ENCODE peak calls at places on chromosomes 12 and 14, in five cellular contexts. E is GM06990, V is heart right ventricle, S is kidney, K is GM12878. C is an unnamed sample.

GRCh38 chr14:70907996-70908917 is 998 bp downstream of the PCNX1 start:
- DNase-seq in E (peak; percentile 62), V (peak; percentile 62), S (peak; percentile 87), K (no peak), C (peak; percentile 71)

GRCh38 chr14:26730929-26731618 is 133.2 kb upstream of the NOVA1 start:
- DNase-seq in E (no peak), V (no peak), S (no peak), K (no peak), C (no peak)

GRCh38 chr14:81625343-81625742 is 91.7 kb upstream of the SEL1L start:
- DNase-seq in E (no peak), V (no peak), S (no peak), K (no peak), C (peak; percentile 40)

GRCh38 chr14:89531661-89532335 is 114.8 kb upstream of the FOXN3 start:
- DNase-seq in E (no peak), V (no peak), S (no peak), K (no peak), C (no peak)

GRCh38 chr14:104306450-104307040 is 168.2 kb downstream of the KIF26A start:
- DNase-seq in E (no peak), V (no peak), S (peak; percentile 61), K (no peak), C (no peak)

GRCh38 chr12:122523280-122523679 is 3.5 kb downstream of the RSRC2 start:
- DNase-seq in E (no peak), V (no peak), S (no peak), K (no peak), C (no peak)

GRCh38 chr12:4286228-4286627 is 12.7 kb downstream of the CCND2 start:
- DNase-seq in E (no peak), V (no peak), S (no peak), K (no peak), C (no peak)

GRCh38 chr14:87430810-87431209 is 562.2 kb downstream of the GALC start:
- DNase-seq in E (no peak), V (no peak), S (no peak), K (no peak), C (no peak)

GRCh38 chr14:34713122-34713680 is 1.2 kb downstream of the CFL2 start:
- DNase-seq in E (no peak), V (no peak), S (no peak), K (no peak), C (no peak)

GRCh38 chr14:51203881-51204280 is 36.2 kb upstream of the TMX1 start:
- DNase-seq in E (no peak), V (no peak), S (no peak), K (no peak), C (no peak)

GRCh38 chr12:107379852-107380567 is 286.7 kb upstream of the CRY1 start:
- DNase-seq in E (no peak), V (no peak), S (no peak), K (no peak), C (no peak)

GRCh38 chr12:6114476-6114870 is 10.0 kb downstream of the VWF start:
- DNase-seq in E (no peak), V (no peak), S (no peak), K (no peak), C (no peak)

GRCh38 chr12:53383258-53383657 is 3.3 kb downstream of the SP1 start:
- DNase-seq in E (no peak), V (no peak), S (peak; percentile 31), K (no peak), C (no peak)

GRCh38 chr14:95993768-95994592 is 45.2 kb upstream of the C14orf132 start:
- DNase-seq in E (no peak), V (no peak), S (no peak), K (peak; percentile 17), C (peak; percentile 55)

GRCh38 chr14:23185046-23185445 is 1.6 kb upstream of the SLC7A8 start:
- DNase-seq in E (no peak), V (no peak), S (no peak), K (no peak), C (no peak)

GRCh38 chr14:95432152-95433093 is 84.0 kb downstream of the SYNE3 start:
- DNase-seq in E (no peak), V (peak; percentile 60), S (peak; percentile 81), K (no peak), C (no peak)

GRCh38 chr14:85579957-85580356 is 50.0 kb downstream of the FLRT2 start:
- DNase-seq in E (no peak), V (no peak), S (no peak), K (no peak), C (no peak)

GRCh38 chr12:122983789-122984515 is 3.5 kb downstream of the ARL6IP4 start:
- DNase-seq in E (no peak), V (no peak), S (peak; percentile 72), K (no peak), C (no peak)

GRCh38 chr12:124451637-124452243 is 115.7 kb downstream of the NCOR2 start:
- DNase-seq in E (no peak), V (peak; percentile 5), S (no peak), K (no peak), C (no peak)

GRCh38 chr12:58521796-58522195 is 398.5 kb downstream of the LRIG3 start:
- DNase-seq in E (no peak), V (no peak), S (no peak), K (no peak), C (no peak)

GRCh38 chr12:58503731-58504520 is 416.4 kb downstream of the LRIG3 start:
- DNase-seq in E (no peak), V (no peak), S (no peak), K (no peak), C (no peak)

GRCh38 chr12:4276524-4277204 is 3.1 kb downstream of the CCND2 start:
- DNase-seq in E (peak; percentile 72), V (peak; percentile 72), S (peak; percentile 89), K (peak; percentile 78), C (peak; percentile 82)

GRCh38 chr14:66009104-66009503 is 477.1 kb upstream of the CCDC196 start:
- DNase-seq in E (no peak), V (no peak), S (no peak), K (no peak), C (no peak)

GRCh38 chr14:99654235-99655000 is 9.5 kb downstream of the HHIPL1 start:
- DNase-seq in E (no peak), V (no peak), S (no peak), K (no peak), C (no peak)

GRCh38 chr14:64983439-64984310 is 3.0 kb upstream of the FNTB start:
- DNase-seq in E (no peak), V (no peak), S (no peak), K (no peak), C (peak; percentile 47)

GRCh38 chr12:114848661-114849060 is 164.7 kb upstream of the TBX3 start:
- DNase-seq in E (no peak), V (no peak), S (no peak), K (no peak), C (no peak)

GRCh38 chr14:70002589-70003240 is 123.5 kb downstream of the SMOC1 start:
- DNase-seq in E (no peak), V (no peak), S (no peak), K (no peak), C (no peak)

GRCh38 chr14:77593501-77593911 is 22.9 kb downstream of the SPTLC2 start:
- DNase-seq in E (peak; percentile 63), V (no peak), S (no peak), K (peak; percentile 52), C (peak; percentile 38)

GRCh38 chr14:69288001-69288771 is 28.2 kb downstream of the GALNT16 start:
- DNase-seq in E (no peak), V (no peak), S (peak; percentile 79), K (no peak), C (no peak)

GRCh38 chr12:112148031-112148513 is 22.7 kb downstream of the TRAFD1 start:
- DNase-seq in E (no peak), V (no peak), S (no peak), K (no peak), C (no peak)

GRCh38 chr14:54798465-54799124 is 104.0 kb downstream of the GCH1 start:
- DNase-seq in E (no peak), V (no peak), S (no peak), K (no peak), C (no peak)

GRCh38 chr12:92224685-92225331 is 79.2 kb upstream of the BTG1 start:
- DNase-seq in E (no peak), V (no peak), S (no peak), K (no peak), C (no peak)

GRCh38 chr14:60905930-60906329 is 74.9 kb downstream of the TRMT5 start:
- DNase-seq in E (no peak), V (no peak), S (no peak), K (no peak), C (no peak)

GRCh38 chr12:24770851-24771250 is 178.1 kb downstream of the BCAT1 start:
- DNase-seq in E (no peak), V (no peak), S (no peak), K (no peak), C (no peak)

GRCh38 chr14:68043752-68044151 is 224.2 kb downstream of the RAD51B start:
- DNase-seq in E (no peak), V (no peak), S (no peak), K (no peak), C (no peak)

GRCh38 chr12:115973968-115974765 is 303.3 kb downstream of the MED13L start:
- DNase-seq in E (no peak), V (no peak), S (no peak), K (no peak), C (no peak)
- TF ChIP-seq CTCF in E (no peak), V (no peak), S (no peak), K (no peak), C (no peak)

GRCh38 chr12:43282106-43282505 is 269.9 kb downstream of the ADAMTS20 start:
- DNase-seq in E (no peak), V (no peak), S (no peak), K (no peak), C (no peak)
- TF ChIP-seq CTCF in E (peak; percentile 11), V (peak; percentile 25), S (peak; percentile 16), K (no peak), C (no peak)

GRCh38 chr12:132162508-132163031 is 18.3 kb downstream of the NOC4L start:
- DNase-seq in E (peak; percentile 8), V (peak; percentile 12), S (peak; percentile 94), K (no peak), C (no peak)
- TF ChIP-seq CTCF in E (no peak), V (no peak), S (no peak), K (no peak), C (no peak)

DNA sequence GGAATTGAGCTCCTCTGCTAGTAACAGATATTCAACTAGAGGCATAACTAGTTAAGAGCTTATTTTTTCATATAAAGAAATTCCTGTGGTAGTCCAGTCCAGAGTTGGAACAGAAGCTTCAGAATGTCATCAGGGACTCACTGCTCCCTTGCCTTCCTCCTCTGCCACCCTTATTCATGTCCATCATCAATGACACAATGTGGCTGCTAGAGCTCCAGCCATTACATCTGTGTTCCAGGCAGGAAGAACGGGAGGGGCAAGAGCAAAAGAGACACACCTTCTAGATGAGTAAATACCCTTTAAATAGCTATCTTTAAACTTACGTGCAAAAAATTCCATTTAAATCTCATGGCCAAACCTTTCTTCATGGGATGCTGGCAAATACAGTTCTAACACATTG is 47.3 kb upstream of the HMGA2 start:
- DNase-seq in E (no peak), V (no peak), S (no peak), K (no peak), C (no peak)
- TF ChIP-seq CTCF in E (no peak), V (no peak), S (no peak), K (no peak), C (no peak)

GRCh38 chr12:51028126-51028810 is 2.1 kb upstream of the SLC11A2 start:
- DNase-seq in E (no peak), V (no peak), S (no peak), K (no peak), C (peak; percentile 19)
- TF ChIP-seq CTCF in E (peak; percentile 32), V (peak; percentile 42), S (peak; percentile 22), K (peak; percentile 63), C (peak; percentile 18)

C was measured in GM20000.